ENCODE peak calls at places on chromosome 14, in six cellular contexts. Y is Peyer's patch, N is GM12891, G is transverse colon, O is gastrocnemius medialis, S is H54. D is an unnamed sample.
A peak's percentile ranks its signal among the peaks of the same experiment; 100 is the strongest.

GRCh38 chr14:94598816-94599655 is 13.2 kb upstream of the SERPINA3 start:
- DNase-seq in O (peak; percentile 90), N (no peak), Y (peak; percentile 79), G (peak; percentile 76), S (peak; percentile 83), D (no peak)

GRCh38 chr14:75277796-75278421 is 719 bp upstream of the FOS start:
- DNase-seq in O (no peak), G (no peak), N (peak; percentile 27), S (no peak), Y (no peak), D (no peak)

GRCh38 chr14:104349950-104350349 is 211.6 kb downstream of the KIF26A start:
- DNase-seq in N (no peak), O (no peak), S (no peak), G (peak; percentile 5), Y (peak; percentile 37), D (no peak)

GRCh38 chr14:52650774-52651173 is 44.6 kb downstream of the ERO1A start:
- DNase-seq in G (no peak), Y (no peak), O (no peak), S (no peak), N (no peak), D (no peak)

GRCh38 chr14:83473846-83474245 is 1940.2 kb upstream of the SEL1L start:
- DNase-seq in S (no peak), Y (no peak), O (no peak), G (no peak), N (no peak), D (no peak)

GRCh38 chr14:58963873-58964597 is 224.4 kb upstream of the DAAM1 start:
- DNase-seq in G (no peak), S (no peak), Y (no peak), N (no peak), O (no peak), D (no peak)

GRCh38 chr14:66473223-66473622 is 12.9 kb upstream of the CCDC196 start:
- DNase-seq in O (no peak), N (no peak), Y (no peak), S (no peak), G (no peak), D (no peak)

GRCh38 chr14:75306917-75307699 is 28.5 kb downstream of the FOS start:
- DNase-seq in S (no peak), N (peak; percentile 34), Y (no peak), G (no peak), O (peak; percentile 35), D (no peak)

GRCh38 chr14:103729496-103730448 is 14.2 kb downstream of the ZFYVE21 start:
- DNase-seq in Y (no peak), O (no peak), G (no peak), S (no peak), N (no peak), D (no peak)

GRCh38 chr14:102212845-102213244 is 73.1 kb downstream of the WDR20 start:
- DNase-seq in Y (peak; percentile 36), N (no peak), O (no peak), G (no peak), S (no peak), D (no peak)

GRCh38 chr14:78612666-78613065 is 442.5 kb downstream of the NRXN3 start:
- DNase-seq in O (no peak), Y (no peak), N (no peak), S (no peak), G (no peak), D (no peak)

GRCh38 chr14:68898248-68899032 is 80.7 kb downstream of the ACTN1 start:
- DNase-seq in Y (no peak), S (no peak), G (no peak), N (no peak), O (no peak), D (no peak)

GRCh38 chr14:72544615-72545387 is 349.1 kb downstream of the DPF3 start:
- DNase-seq in N (no peak), Y (no peak), S (no peak), G (no peak), O (no peak), D (no peak)

GRCh38 chr14:53295985-53296582 is 143.0 kb upstream of the DDHD1 start:
- DNase-seq in Y (no peak), N (no peak), G (no peak), O (no peak), S (no peak), D (no peak)

GRCh38 chr14:101775756-101776292 is 14.3 kb downstream of the PPP2R5C start:
- DNase-seq in Y (no peak), O (no peak), G (no peak), N (no peak), S (no peak), D (no peak)

GRCh38 chr14:74035556-74035955 is 16.4 kb downstream of the BBOF1 start:
- DNase-seq in O (no peak), G (no peak), Y (no peak), S (no peak), N (no peak), D (no peak)

GRCh38 chr14:95039993-95040348 is 117.4 kb downstream of the DICER1 start:
- DNase-seq in S (no peak), N (no peak), Y (peak; percentile 25), O (no peak), G (no peak), D (no peak)

GRCh38 chr14:94761999-94762377 is 7.9 kb downstream of the GSC start:
- DNase-seq in S (no peak), O (no peak), N (no peak), Y (no peak), G (no peak), D (no peak)

GRCh38 chr14:82642425-82642824 is 1108.8 kb upstream of the SEL1L start:
- DNase-seq in S (peak; percentile 1), N (no peak), Y (no peak), O (no peak), G (no peak), D (no peak)

GRCh38 chr14:73452341-73453191 is 5.8 kb downstream of the NUMB start:
- DNase-seq in Y (no peak), S (peak; percentile 60), N (no peak), G (no peak), O (no peak), D (no peak)

GRCh38 chr14:87745507-87746118 is 247.4 kb downstream of the GALC start:
- DNase-seq in S (no peak), G (no peak), O (no peak), N (peak; percentile 11), Y (no peak), D (no peak)

DNA sequence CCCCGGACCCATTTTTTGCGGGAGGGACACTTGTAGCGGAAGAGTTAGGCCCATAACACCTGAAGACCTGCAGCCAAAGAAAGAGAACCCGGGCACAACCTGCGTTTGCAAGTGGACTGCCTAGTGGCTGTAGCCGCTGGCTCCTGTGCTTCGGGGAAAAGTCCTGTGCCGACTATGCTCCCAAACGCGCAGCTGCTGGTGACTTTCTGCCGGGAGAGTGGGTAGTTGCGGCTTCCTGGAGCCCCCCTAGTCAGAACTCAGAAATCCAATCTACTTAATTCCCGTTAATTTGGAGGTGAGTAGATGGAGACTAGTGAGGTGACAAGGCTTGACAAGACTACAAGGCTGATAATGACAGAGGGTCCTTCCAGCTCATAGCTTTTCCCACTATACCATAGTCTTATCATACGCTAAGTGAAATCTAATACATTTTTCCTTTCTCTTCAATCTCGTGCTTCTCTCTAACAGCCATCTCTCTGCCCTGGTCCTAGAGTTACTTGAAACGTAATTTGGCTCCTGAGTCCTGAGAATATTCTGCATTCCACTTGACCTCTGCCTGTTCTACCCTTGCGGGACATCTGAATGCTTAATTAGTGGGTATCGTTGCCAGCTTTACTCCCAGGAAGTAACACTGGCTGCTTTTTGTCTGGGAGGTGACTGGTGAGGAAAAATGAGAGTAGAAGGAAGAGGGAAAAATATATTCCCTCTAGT is 535 bp downstream of the MTHFD1 start:
- DNase-seq in N (no peak), G (peak; percentile 47), S (no peak), Y (no peak), O (no peak), D (no peak)
- TF ChIP-seq POLR2A in N (peak; percentile 48), G (no peak), S (no peak), Y (no peak), O (no peak), D (no peak)

GRCh38 chr14:22533057-22533704 is 55.8 kb downstream of the DAD1 start:
- DNase-seq in Y (no peak), G (no peak), N (no peak), S (no peak), O (no peak), D (no peak)
- TF ChIP-seq POLR2A in Y (no peak), G (no peak), N (peak; percentile 84), S (no peak), O (no peak), D (no peak)

DNA sequence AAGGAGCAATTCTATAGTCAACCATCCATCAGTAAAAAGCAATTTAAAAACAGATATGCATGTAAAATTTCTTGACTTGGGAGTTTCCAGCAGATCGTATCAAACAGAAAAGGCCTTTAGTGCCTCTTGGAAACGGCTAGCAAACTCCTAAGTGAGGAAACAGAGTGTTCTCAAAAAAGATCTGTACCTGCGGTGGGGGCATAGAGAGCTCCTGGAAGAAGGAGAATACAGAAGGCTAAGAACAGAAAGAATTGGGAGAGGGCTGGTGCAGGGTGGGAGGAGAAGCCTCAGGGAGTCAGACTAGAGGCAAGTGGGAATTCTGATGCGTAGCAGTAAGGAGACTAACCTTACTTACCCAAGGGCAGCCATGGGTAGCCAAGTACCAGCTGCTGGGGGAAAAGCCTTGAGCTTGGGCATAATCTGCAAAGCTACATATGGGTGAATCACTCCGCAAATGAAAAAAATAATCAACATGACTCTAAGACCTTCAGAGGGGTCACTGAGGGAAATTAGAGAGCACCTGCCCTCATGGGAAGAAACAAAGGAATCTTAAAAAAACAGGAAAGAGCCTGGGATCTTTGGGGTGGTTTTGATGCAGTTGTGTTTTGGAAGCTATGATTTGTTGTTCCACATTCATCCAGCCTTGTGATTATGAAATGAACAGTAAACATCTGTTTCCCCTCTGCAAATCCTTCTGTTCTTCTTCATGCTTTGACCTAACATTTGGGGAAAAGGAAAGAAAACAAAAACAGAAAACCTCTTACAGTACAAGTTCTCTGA is 10.4 kb downstream of the RHOJ start:
- DNase-seq in O (no peak), S (no peak), Y (no peak), G (no peak), N (no peak), D (no peak)
- TF ChIP-seq POLR2A in O (no peak), S (no peak), Y (no peak), G (no peak), N (no peak), D (no peak)

DNA sequence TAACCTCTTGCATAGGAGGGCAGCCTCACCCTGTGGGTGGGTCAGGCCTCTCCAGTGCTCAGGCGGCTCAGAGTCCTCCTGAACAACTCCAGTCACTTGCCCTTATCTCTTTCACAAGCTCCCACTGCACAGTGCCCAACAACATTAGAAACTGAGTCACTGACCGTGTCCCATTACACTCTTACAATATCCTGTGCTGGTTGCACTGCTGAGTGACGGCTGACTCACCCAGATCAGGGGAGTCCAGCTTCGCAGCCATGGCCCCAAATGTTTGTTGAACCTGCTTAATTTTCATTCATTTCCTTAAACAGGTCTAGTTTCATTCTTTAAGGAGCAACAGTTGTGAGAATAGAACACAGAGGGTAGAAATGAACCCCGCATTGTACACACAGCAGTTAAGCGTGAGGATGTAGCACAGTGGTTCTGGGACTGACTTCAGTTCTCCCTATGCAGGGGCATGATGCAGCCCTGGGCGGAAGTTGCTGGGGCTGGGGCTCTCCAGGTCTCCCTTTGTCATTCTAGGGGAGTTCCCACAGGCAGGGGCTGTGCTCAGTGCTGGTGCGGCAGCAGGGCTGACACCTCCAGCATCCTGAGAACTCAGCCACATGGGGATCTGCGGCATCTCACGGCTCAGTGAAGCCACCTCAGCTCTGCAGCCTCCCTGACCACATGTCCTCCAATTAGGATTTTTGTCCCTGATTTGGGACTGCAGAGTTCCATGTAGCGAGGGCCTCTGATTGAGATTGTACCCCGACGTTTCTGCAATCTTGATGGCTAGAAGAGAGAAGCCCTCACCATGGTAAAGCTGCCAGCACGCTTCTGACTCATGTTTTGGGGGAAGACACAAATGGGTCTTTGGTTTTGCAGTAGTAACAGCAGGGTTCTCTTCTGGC is 16.1 kb downstream of the GPR68 start:
- DNase-seq in G (no peak), N (peak; percentile 58), Y (no peak), O (no peak), S (no peak), D (no peak)
- TF ChIP-seq POLR2A in G (no peak), N (peak; percentile 89), Y (no peak), O (no peak), S (no peak), D (no peak)